ENCODE peak calls at places on chromosomes 5 and 9, in five cellular contexts. One of them, this sample, is unnamed. For H3K36me3, the result is how much of the 10 kb centered on the place peaks cover.

GRCh38 chr5:81632679-81633078 is 118.2 kb downstream of the SSBP2 start:
- DNase-seq in heart left ventricle: no peak
- DNase-seq in astrocyte: no peak
- DNase-seq in psoas muscle: no peak
- DNase-seq in cardiac muscle cell: no peak
- DNase-seq in this sample: no peak

GRCh38 chr5:112529525-112529924 is 110.4 kb upstream of the EPB41L4A start:
- DNase-seq in heart left ventricle: no peak
- DNase-seq in astrocyte: no peak
- DNase-seq in psoas muscle: no peak
- DNase-seq in cardiac muscle cell: peak
- DNase-seq in this sample: peak

GRCh38 chr9:4225291-4226119 is 74.4 kb downstream of the GLIS3 start:
- DNase-seq in heart left ventricle: no peak
- DNase-seq in astrocyte: peak
- DNase-seq in psoas muscle: no peak
- DNase-seq in cardiac muscle cell: peak
- DNase-seq in this sample: no peak

GRCh38 chr9:130982636-130983282 is 26.2 kb upstream of the LAMC3 start:
- DNase-seq in heart left ventricle: no peak
- DNase-seq in astrocyte: no peak
- DNase-seq in psoas muscle: no peak
- DNase-seq in cardiac muscle cell: no peak
- DNase-seq in this sample: no peak

GRCh38 chr5:111367081-111367480 is 142.9 kb downstream of the CAMK4 start:
- DNase-seq in heart left ventricle: no peak
- DNase-seq in astrocyte: peak
- DNase-seq in psoas muscle: no peak
- DNase-seq in cardiac muscle cell: no peak
- DNase-seq in this sample: no peak

GRCh38 chr9:94603259-94603776 is 9.7 kb upstream of the FBP2 start:
- DNase-seq in heart left ventricle: no peak
- DNase-seq in astrocyte: peak
- DNase-seq in psoas muscle: peak
- DNase-seq in cardiac muscle cell: peak
- DNase-seq in this sample: peak

GRCh38 chr5:133714161-133714915 is 102.0 kb upstream of the FSTL4 start:
- DNase-seq in heart left ventricle: no peak
- DNase-seq in astrocyte: peak
- DNase-seq in psoas muscle: no peak
- DNase-seq in cardiac muscle cell: no peak
- DNase-seq in this sample: no peak

GRCh38 chr5:116553366-116553765 is 21.3 kb downstream of the SEMA6A start:
- DNase-seq in heart left ventricle: no peak
- DNase-seq in astrocyte: no peak
- DNase-seq in psoas muscle: no peak
- DNase-seq in cardiac muscle cell: no peak
- DNase-seq in this sample: peak

GRCh38 chr5:72063219-72063819 is 44.0 kb upstream of the MAP1B start:
- DNase-seq in heart left ventricle: no peak
- DNase-seq in astrocyte: peak
- DNase-seq in psoas muscle: no peak
- DNase-seq in cardiac muscle cell: peak
- DNase-seq in this sample: peak

GRCh38 chr5:173638126-173638525 is 21.7 kb upstream of the BOD1 start:
- DNase-seq in heart left ventricle: no peak
- DNase-seq in astrocyte: no peak
- DNase-seq in psoas muscle: no peak
- DNase-seq in cardiac muscle cell: no peak
- DNase-seq in this sample: no peak

GRCh38 chr9:124480621-124480981 is 26.6 kb downstream of the NR5A1 start:
- DNase-seq in heart left ventricle: peak
- DNase-seq in astrocyte: no peak
- DNase-seq in psoas muscle: peak
- DNase-seq in cardiac muscle cell: peak
- DNase-seq in this sample: peak

GRCh38 chr5:82661462-82661861 is 383.3 kb upstream of the RPS23 start:
- DNase-seq in heart left ventricle: no peak
- DNase-seq in astrocyte: no peak
- DNase-seq in psoas muscle: no peak
- DNase-seq in cardiac muscle cell: peak
- DNase-seq in this sample: no peak

GRCh38 chr5:139652788-139653241 is 4.7 kb downstream of the CXXC5 start:
- DNase-seq in heart left ventricle: peak
- DNase-seq in astrocyte: no peak
- DNase-seq in psoas muscle: peak
- DNase-seq in cardiac muscle cell: no peak
- DNase-seq in this sample: no peak

GRCh38 chr5:76692274-76692540 is 23.7 kb upstream of the F2R start:
- DNase-seq in heart left ventricle: no peak
- DNase-seq in astrocyte: no peak
- DNase-seq in psoas muscle: no peak
- DNase-seq in cardiac muscle cell: no peak
- DNase-seq in this sample: no peak

GRCh38 chr9:16705121-16705604 is 165.3 kb downstream of the BNC2 start:
- DNase-seq in heart left ventricle: peak
- DNase-seq in astrocyte: peak
- DNase-seq in psoas muscle: peak
- DNase-seq in cardiac muscle cell: peak
- DNase-seq in this sample: peak

GRCh38 chr5:77725646-77726045 is 50.5 kb downstream of the TBCA start:
- DNase-seq in heart left ventricle: no peak
- DNase-seq in astrocyte: no peak
- DNase-seq in psoas muscle: no peak
- DNase-seq in cardiac muscle cell: peak
- DNase-seq in this sample: no peak

GRCh38 chr9:90827181-90827866 is 25.7 kb downstream of the SYK start:
- DNase-seq in heart left ventricle: no peak
- DNase-seq in astrocyte: no peak
- DNase-seq in psoas muscle: no peak
- DNase-seq in cardiac muscle cell: no peak
- DNase-seq in this sample: no peak

GRCh38 chr9:74496819-74497749 is at the start of gene RORB:
- DNase-seq in heart left ventricle: peak
- DNase-seq in astrocyte: peak
- DNase-seq in psoas muscle: peak
- DNase-seq in cardiac muscle cell: peak
- DNase-seq in this sample: peak

GRCh38 chr9:101582593-101582992 is 12.2 kb downstream of the PPP3R2 start:
- DNase-seq in heart left ventricle: no peak
- DNase-seq in astrocyte: peak
- DNase-seq in psoas muscle: no peak
- DNase-seq in cardiac muscle cell: no peak
- DNase-seq in this sample: no peak

GRCh38 chr5:135242496-135243193 is 156.4 kb downstream of the MACROH2A1 start:
- DNase-seq in heart left ventricle: no peak
- DNase-seq in astrocyte: peak
- DNase-seq in psoas muscle: peak
- DNase-seq in cardiac muscle cell: peak
- DNase-seq in this sample: no peak

GRCh38 chr5:141841376-141841775 is 36.8 kb downstream of the PCDH1 start:
- DNase-seq in heart left ventricle: no peak
- DNase-seq in astrocyte: no peak
- DNase-seq in psoas muscle: no peak
- DNase-seq in cardiac muscle cell: no peak
- DNase-seq in this sample: no peak

GRCh38 chr9:33229359-33230120 is 10.4 kb upstream of the SPINK4 start:
- DNase-seq in heart left ventricle: no peak
- DNase-seq in astrocyte: no peak
- DNase-seq in psoas muscle: no peak
- DNase-seq in cardiac muscle cell: no peak
- DNase-seq in this sample: no peak

GRCh38 chr5:95382843-95383242 is 8.3 kb upstream of the FAM81B start:
- DNase-seq in heart left ventricle: no peak
- DNase-seq in astrocyte: no peak
- DNase-seq in psoas muscle: no peak
- DNase-seq in cardiac muscle cell: no peak
- DNase-seq in this sample: no peak

GRCh38 chr9:115213777-115214428 is 95.9 kb upstream of the TNC start:
- DNase-seq in heart left ventricle: no peak
- DNase-seq in astrocyte: peak
- DNase-seq in psoas muscle: no peak
- DNase-seq in cardiac muscle cell: peak
- DNase-seq in this sample: no peak

GRCh38 chr5:159051431-159052281 is 48.1 kb downstream of the EBF1 start:
- DNase-seq in heart left ventricle: peak
- DNase-seq in astrocyte: no peak
- DNase-seq in psoas muscle: peak
- DNase-seq in cardiac muscle cell: peak
- DNase-seq in this sample: peak

GRCh38 chr5:175517824-175518450 is 39.6 kb downstream of the SFXN1 start:
- DNase-seq in heart left ventricle: no peak
- DNase-seq in astrocyte: peak
- DNase-seq in psoas muscle: no peak
- DNase-seq in cardiac muscle cell: peak
- DNase-seq in this sample: no peak

GRCh38 chr9:135330307-135330631 is 149.3 kb upstream of the PPP1R26 start:
- DNase-seq in heart left ventricle: no peak
- DNase-seq in astrocyte: no peak
- DNase-seq in psoas muscle: no peak
- DNase-seq in cardiac muscle cell: no peak
- DNase-seq in this sample: no peak

GRCh38 chr9:71672573-71672972 is 95.7 kb downstream of the CEMIP2 start:
- DNase-seq in heart left ventricle: no peak
- DNase-seq in astrocyte: no peak
- DNase-seq in psoas muscle: no peak
- DNase-seq in cardiac muscle cell: no peak
- DNase-seq in this sample: no peak

GRCh38 chr5:159041754-159042153 is 58.0 kb downstream of the EBF1 start:
- DNase-seq in heart left ventricle: no peak
- DNase-seq in astrocyte: peak
- DNase-seq in psoas muscle: no peak
- DNase-seq in cardiac muscle cell: peak
- DNase-seq in this sample: no peak

GRCh38 chr9:134044944-134045343 is 19.7 kb downstream of the BRD3OS start:
- DNase-seq in heart left ventricle: peak
- DNase-seq in astrocyte: no peak
- DNase-seq in psoas muscle: no peak
- DNase-seq in cardiac muscle cell: no peak
- DNase-seq in this sample: no peak

DNA sequence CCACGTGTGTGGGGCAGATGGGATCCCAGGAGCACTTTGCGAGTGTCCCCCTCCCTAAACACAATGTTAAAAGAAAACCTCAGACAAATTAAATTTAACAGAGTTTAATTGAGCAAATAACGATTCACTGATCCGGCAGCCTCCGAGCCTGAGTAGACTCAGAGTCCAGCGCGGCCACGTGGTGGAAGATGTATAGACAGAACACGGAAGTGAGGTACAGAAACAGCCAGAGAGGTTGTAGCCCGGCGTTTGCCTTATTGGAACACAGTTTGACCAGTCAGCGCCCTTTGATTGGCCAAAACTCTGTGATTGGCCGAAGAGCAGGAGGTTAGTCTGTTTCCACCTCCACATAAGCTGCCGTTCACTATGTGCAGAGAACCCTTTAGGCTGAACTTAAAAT is 363.0 kb upstream of the IRX2 start:
- DNase-seq in heart left ventricle: no peak
- DNase-seq in astrocyte: no peak
- DNase-seq in psoas muscle: no peak
- DNase-seq in cardiac muscle cell: no peak
- DNase-seq in this sample: no peak
- H3K27ac ChIP-seq in heart left ventricle: no peak
- H3K27ac ChIP-seq in astrocyte: no peak
- H3K27ac ChIP-seq in psoas muscle: no peak
- H3K27ac ChIP-seq in cardiac muscle cell: no peak
- H3K27ac ChIP-seq in this sample: no peak

GRCh38 chr9:78319197-78320029 is 22.5 kb downstream of the PSAT1 start:
- DNase-seq in heart left ventricle: no peak
- DNase-seq in astrocyte: no peak
- DNase-seq in psoas muscle: no peak
- DNase-seq in cardiac muscle cell: peak
- DNase-seq in this sample: no peak

GRCh38 chr9:78321505-78321904 is 24.6 kb downstream of the PSAT1 start:
- DNase-seq in heart left ventricle: no peak
- DNase-seq in astrocyte: no peak
- DNase-seq in psoas muscle: no peak
- DNase-seq in cardiac muscle cell: no peak
- DNase-seq in this sample: no peak

GRCh38 chr9:78320875-78321496 is 24.1 kb downstream of the PSAT1 start:
- DNase-seq in heart left ventricle: no peak
- DNase-seq in astrocyte: no peak
- DNase-seq in psoas muscle: no peak
- DNase-seq in cardiac muscle cell: peak
- DNase-seq in this sample: no peak

GRCh38 chr9:78316151-78316892 is 19.4 kb downstream of the PSAT1 start:
- DNase-seq in heart left ventricle: no peak
- DNase-seq in astrocyte: no peak
- DNase-seq in psoas muscle: no peak
- DNase-seq in cardiac muscle cell: no peak
- DNase-seq in this sample: no peak

GRCh38 chr9:78320030-78320693 is 23.2 kb downstream of the PSAT1 start:
- DNase-seq in heart left ventricle: no peak
- DNase-seq in astrocyte: no peak
- DNase-seq in psoas muscle: no peak
- DNase-seq in cardiac muscle cell: no peak
- DNase-seq in this sample: no peak
- H3K36me3 ChIP-seq in heart left ventricle: under half
- H3K36me3 ChIP-seq in astrocyte: under half
- H3K36me3 ChIP-seq in psoas muscle: under half
- H3K36me3 ChIP-seq in cardiac muscle cell: under half
- H3K36me3 ChIP-seq in this sample: under half

DNA sequence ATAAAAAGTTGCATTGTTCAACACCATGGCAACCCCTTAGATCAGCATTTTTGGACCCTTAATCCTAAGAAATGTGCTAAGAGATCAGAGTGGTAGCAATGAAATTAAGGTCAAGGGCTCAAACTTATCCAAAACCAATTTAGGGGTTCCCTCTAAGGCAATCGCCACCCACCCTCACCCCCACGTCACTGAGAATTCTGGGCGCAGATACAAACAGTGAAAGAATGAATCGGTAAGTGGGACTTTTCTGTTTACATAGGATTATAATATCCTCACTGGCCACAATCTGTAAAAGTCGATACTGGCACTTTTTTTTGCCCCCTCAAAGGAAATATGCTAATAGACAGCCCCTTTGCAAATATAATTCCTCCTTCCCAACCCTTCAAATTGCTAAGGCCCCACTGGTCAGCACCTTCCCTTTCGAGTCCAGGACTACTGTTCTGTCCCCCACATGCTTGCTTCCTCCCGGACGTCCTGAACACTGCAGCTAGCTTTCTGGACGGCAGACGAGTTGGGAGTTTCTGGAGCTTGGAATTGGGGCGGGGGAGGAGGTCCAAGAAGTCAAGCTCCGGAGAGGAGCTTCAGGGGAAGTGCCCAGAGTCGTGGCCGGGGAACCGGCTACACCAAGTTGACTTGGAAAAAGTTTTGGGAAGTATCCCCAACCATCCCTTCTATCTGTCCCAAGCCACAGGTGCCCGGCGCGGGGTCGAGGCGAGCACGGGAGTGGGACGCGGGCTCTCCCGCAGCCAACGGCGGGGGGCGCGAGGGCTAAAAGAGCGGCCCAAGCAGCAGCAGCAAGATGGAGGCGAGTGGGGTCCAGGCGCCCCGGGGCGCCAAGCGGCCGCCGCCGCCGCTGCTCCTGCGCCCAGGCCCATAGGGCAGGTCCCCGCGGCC is 2.1 kb downstream of the GAS1 start:
- DNase-seq in heart left ventricle: no peak
- DNase-seq in astrocyte: no peak
- DNase-seq in psoas muscle: peak
- DNase-seq in cardiac muscle cell: peak
- DNase-seq in this sample: peak
- H3K27ac ChIP-seq in heart left ventricle: peak
- H3K27ac ChIP-seq in astrocyte: no peak
- H3K27ac ChIP-seq in psoas muscle: peak
- H3K27ac ChIP-seq in cardiac muscle cell: peak
- H3K27ac ChIP-seq in this sample: peak

GRCh38 chr9:70297141-70297540 is 38.4 kb downstream of the SMC5 start:
- DNase-seq in heart left ventricle: no peak
- DNase-seq in astrocyte: no peak
- DNase-seq in psoas muscle: no peak
- DNase-seq in cardiac muscle cell: no peak
- DNase-seq in this sample: no peak
- H3K36me3 ChIP-seq in heart left ventricle: under half
- H3K36me3 ChIP-seq in astrocyte: under half
- H3K36me3 ChIP-seq in psoas muscle: under half
- H3K36me3 ChIP-seq in cardiac muscle cell: under half
- H3K36me3 ChIP-seq in this sample: under half